ENCODE peak calls at places on chromosomes 13 and 19, in six cellular contexts. F is neuronal stem cell, X is mesendoderm, S is IMR-90, R is H1, O is H9. H is an unnamed sample.
A peak's percentile ranks its signal among the peaks of the same experiment; 100 is the strongest.

GRCh38 chr13:80783926-80784325 is 443.0 kb upstream of the SPRY2 start:
- DNase-seq in F (no peak), X (no peak), S (no peak), R (no peak), O (no peak), H (peak; percentile 17)

GRCh38 chr19:13506550-13506878 is 235 bp upstream of the CACNA1A start:
- DNase-seq in F (peak; percentile 43), X (peak; percentile 29), S (peak; percentile 54), R (peak; percentile 54), O (no peak), H (no peak)

GRCh38 chr19:4495471-4495870 is 22.8 kb downstream of the PLIN4 start:
- DNase-seq in F (no peak), X (no peak), S (no peak), R (peak; percentile 56), O (peak; percentile 65), H (no peak)

GRCh38 chr13:59793107-59793506 is 370.6 kb downstream of the DIAPH3 start:
- DNase-seq in F (no peak), X (no peak), S (no peak), R (no peak), O (peak; percentile 45), H (no peak)

GRCh38 chr13:51840141-51840540 is 4.8 kb downstream of the TMEM272 start:
- DNase-seq in F (no peak), X (no peak), S (no peak), R (no peak), O (no peak), H (no peak)

GRCh38 chr19:48230555-48231129 is 25.1 kb downstream of the CARD8 start:
- DNase-seq in F (no peak), X (no peak), S (no peak), R (no peak), O (no peak), H (no peak)

GRCh38 chr19:28331596-28331995 is 881.4 kb downstream of the UQCRFS1 start:
- DNase-seq in F (no peak), X (no peak), S (no peak), R (no peak), O (no peak), H (no peak)

GRCh38 chr13:34070006-34070405 is 252.1 kb downstream of the RFC3 start:
- DNase-seq in F (no peak), X (no peak), S (peak; percentile 12), R (no peak), O (no peak), H (no peak)

GRCh38 chr19:41998246-41999020 is 4.4 kb upstream of the ATP1A3 start:
- DNase-seq in F (peak; percentile 66), X (peak; percentile 59), S (peak; percentile 39), R (peak; percentile 91), O (peak; percentile 75), H (peak; percentile 29)

GRCh38 chr13:47039106-47039505 is 142.3 kb upstream of the HTR2A start:
- DNase-seq in F (no peak), X (no peak), S (peak; percentile 89), R (no peak), O (no peak), H (peak; percentile 72)

GRCh38 chr13:67204731-67205130 is 25.4 kb downstream of the PCDH9 start:
- DNase-seq in F (no peak), X (no peak), S (no peak), R (no peak), O (no peak), H (peak; percentile 33)

GRCh38 chr13:67197704-67198103 is 32.4 kb downstream of the PCDH9 start:
- DNase-seq in F (no peak), X (no peak), S (no peak), R (no peak), O (no peak), H (no peak)

GRCh38 chr13:67200605-67201004 is 29.5 kb downstream of the PCDH9 start:
- DNase-seq in F (no peak), X (no peak), S (no peak), R (no peak), O (no peak), H (no peak)

GRCh38 chr13:67200183-67200582 is 30.0 kb downstream of the PCDH9 start:
- DNase-seq in F (no peak), X (no peak), S (no peak), R (no peak), O (no peak), H (no peak)
- H2BK15ac ChIP-seq in F (no peak overlapping the region), X (no peak overlapping the region), S (no peak overlapping the region), R (no peak overlapping the region), O (no peak overlapping the region), H (no peak overlapping the region)

GRCh38 chr13:90632184-90632583 is 715.3 kb upstream of the MIR17HG start:
- DNase-seq in F (no peak), X (no peak), S (no peak), R (no peak), O (no peak), H (no peak)

GRCh38 chr13:90627813-90628212 is 719.7 kb upstream of the MIR17HG start:
- DNase-seq in F (no peak), X (no peak), S (no peak), R (no peak), O (no peak), H (no peak)

GRCh38 chr13:90633849-90634248 is 713.6 kb upstream of the MIR17HG start:
- DNase-seq in F (no peak), X (no peak), S (no peak), R (no peak), O (no peak), H (no peak)

GRCh38 chr13:90628471-90628870 is 719.0 kb upstream of the MIR17HG start:
- DNase-seq in F (no peak), X (no peak), S (no peak), R (no peak), O (no peak), H (no peak)

DNA sequence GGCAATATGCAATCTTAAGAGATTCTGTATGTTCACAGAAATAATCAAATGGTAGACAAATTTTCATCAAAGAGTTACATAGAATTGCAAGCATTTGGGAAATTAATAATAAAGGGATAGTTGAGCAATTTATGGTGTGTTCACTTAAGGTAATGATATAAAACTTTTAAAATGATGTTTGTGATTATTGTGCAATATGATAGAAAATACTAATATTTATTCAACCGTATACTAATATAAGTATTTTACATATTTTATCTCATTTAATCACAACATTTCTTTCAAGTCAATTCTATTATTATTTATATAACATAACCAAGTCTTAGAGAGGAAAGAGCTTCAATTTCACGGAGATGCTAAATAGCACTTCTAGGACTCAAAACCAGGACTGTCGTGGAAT is 716.8 kb upstream of the MIR17HG start:
- DNase-seq in F (no peak), X (no peak), S (no peak), R (no peak), O (no peak), H (no peak)
- H2BK15ac ChIP-seq in F (no peak overlapping the region), X (no peak overlapping the region), S (no peak overlapping the region), R (no peak overlapping the region), O (no peak overlapping the region), H (no peak overlapping the region)

GRCh38 chr13:24043590-24044350 is 116.8 kb upstream of the SPATA13 start:
- DNase-seq in F (no peak), X (no peak), S (no peak), R (no peak), O (no peak), H (peak; percentile 25)

GRCh38 chr13:24041822-24042221 is 118.7 kb upstream of the SPATA13 start:
- DNase-seq in F (no peak), X (no peak), S (no peak), R (no peak), O (no peak), H (no peak)

GRCh38 chr13:24042710-24043440 is 117.6 kb upstream of the SPATA13 start:
- DNase-seq in F (no peak), X (no peak), S (peak; percentile 63), R (no peak), O (no peak), H (peak; percentile 83)

GRCh38 chr13:24040835-24041234 is 119.7 kb upstream of the SPATA13 start:
- DNase-seq in F (no peak), X (peak; percentile 43), S (no peak), R (no peak), O (no peak), H (no peak)

GRCh38 chr13:24045456-24045996 is 115.0 kb upstream of the SPATA13 start:
- DNase-seq in F (no peak), X (no peak), S (no peak), R (no peak), O (no peak), H (no peak)
- H2BK15ac ChIP-seq in F (no peak overlapping the region), X (no peak overlapping the region), S (no peak overlapping the region), R (no peak overlapping the region), O (no peak overlapping the region), H (no peak overlapping the region)

DNA sequence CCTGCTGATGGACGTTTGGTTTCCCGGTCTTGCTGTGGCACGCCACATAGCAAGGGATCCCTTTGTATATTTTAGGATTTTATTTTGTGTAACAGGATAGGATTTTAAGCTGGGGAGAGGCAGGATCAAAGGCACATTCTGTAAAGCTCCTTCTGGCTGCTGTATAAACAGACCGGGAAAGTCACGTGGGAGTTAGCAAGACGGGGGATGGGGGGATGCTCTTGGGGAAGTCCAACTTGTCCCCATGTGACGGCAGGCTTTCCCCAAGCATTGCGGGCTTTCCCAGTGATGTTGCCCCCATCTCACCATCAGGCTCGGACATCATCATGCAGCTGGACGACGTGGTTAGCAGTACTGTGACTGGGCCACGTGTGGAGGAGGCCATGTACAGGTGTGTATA is 5.8 kb downstream of the QTRT1 start:
- DNase-seq in F (no peak), X (no peak), S (peak; percentile 55), R (no peak), O (no peak), H (peak; percentile 70)
- H2BK15ac ChIP-seq in F (no peak overlapping the region), X (no peak overlapping the region), S (no peak overlapping the region), R (no peak overlapping the region), O (no peak overlapping the region), H (no peak overlapping the region)

DNA sequence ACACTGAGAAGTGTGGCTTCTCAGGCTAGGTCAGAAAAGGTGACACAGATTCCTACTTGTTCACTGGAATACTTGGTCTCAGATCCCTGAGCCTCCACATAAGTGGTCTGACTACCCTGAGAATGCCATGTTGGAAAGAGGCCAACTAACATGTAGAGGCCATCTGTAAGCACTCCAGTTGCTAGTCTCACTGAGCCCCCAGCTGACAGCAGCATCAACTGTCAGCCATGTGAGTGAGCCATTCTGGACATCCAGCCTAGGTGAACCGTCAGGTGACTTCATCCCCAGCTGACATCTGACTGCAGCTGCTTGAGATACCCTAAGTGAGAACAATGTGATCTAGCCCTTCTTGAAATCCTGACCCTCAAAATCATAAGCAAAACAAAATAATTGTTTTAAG is 18.1 kb upstream of the ARL11 start:
- DNase-seq in F (no peak), X (no peak), S (no peak), R (no peak), O (no peak), H (no peak)
- H2BK15ac ChIP-seq in F (no peak overlapping the region), X (no peak overlapping the region), S (no peak overlapping the region), R (no peak overlapping the region), O (no peak overlapping the region), H (no peak overlapping the region)

DNA sequence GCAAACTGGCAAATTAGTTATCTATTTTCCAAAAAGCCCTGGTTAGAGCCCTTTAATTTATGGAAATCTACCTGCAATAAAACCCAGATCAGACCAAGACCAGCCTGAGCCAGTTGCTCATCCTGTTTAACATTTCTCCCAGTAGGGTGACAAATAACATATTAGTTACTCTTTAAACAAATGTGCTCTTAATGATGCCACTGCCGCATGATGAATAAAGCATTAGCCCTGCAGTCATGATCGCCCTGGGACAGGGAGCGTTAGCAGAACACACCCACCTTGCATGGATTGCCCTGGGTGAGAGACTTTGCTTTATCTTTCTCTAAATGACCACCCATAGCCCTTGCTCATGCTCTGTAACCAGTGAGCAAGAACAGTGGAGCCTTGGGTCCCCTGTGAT is 362.4 kb downstream of the ENOX1 start:
- DNase-seq in F (no peak), X (no peak), S (no peak), R (no peak), O (no peak), H (no peak)
- H2BK15ac ChIP-seq in F (no peak overlapping the region), X (no peak overlapping the region), S (no peak overlapping the region), R (no peak overlapping the region), O (no peak overlapping the region), H (no peak overlapping the region)

GRCh38 chr13:26011208-26011573 is 40.6 kb downstream of the SHISA2 start:
- DNase-seq in F (no peak), X (no peak), S (no peak), R (no peak), O (no peak), H (no peak)
- H2BK15ac ChIP-seq in F (no peak overlapping the region), X (no peak overlapping the region), S (no peak overlapping the region), R (peak overlapping the region; percentile 65), O (no peak overlapping the region), H (no peak overlapping the region)

H was measured in mesenchymal stem cell.